ENCODE peak calls at places on chromosomes 12 and 14, in four cellular contexts. I is MM.1S, A is GM23248, B is PC-9. O is an unnamed sample.

GRCh38 chr12:41563044-41563443 is 374.9 kb downstream of the PDZRN4 start:
- DNase-seq in I (no peak), B (no peak), A (no peak), O (no peak)

GRCh38 chr14:77059276-77059934 is 30.9 kb upstream of the IRF2BPL start:
- DNase-seq in B (peak; percentile 90), I (no peak), A (peak; percentile 97), O (no peak)

GRCh38 chr14:105090493-105091334 is 25.5 kb upstream of the GPR132 start:
- DNase-seq in I (peak; percentile 56), B (peak; percentile 80), A (peak; percentile 80), O (peak; percentile 82)

GRCh38 chr14:69501362-69501964 is 16.9 kb downstream of the PLEKHD1 start:
- DNase-seq in A (no peak), B (no peak), I (no peak), O (no peak)

GRCh38 chr12:107079172-107080011 is 14.0 kb downstream of the CRY1 start:
- DNase-seq in I (peak; percentile 35), A (peak; percentile 57), B (peak; percentile 52), O (peak; percentile 14)

GRCh38 chr12:89450922-89451321 is 73.7 kb downstream of the GALNT4 start:
- DNase-seq in I (no peak), A (peak; percentile 51), B (no peak), O (no peak)

GRCh38 chr14:71372411-71372838 is 465.2 kb downstream of the PCNX1 start:
- DNase-seq in I (no peak), B (peak; percentile 98), A (peak; percentile 71), O (no peak)

GRCh38 chr12:46830731-46831334 is 5.0 kb upstream of the SLC38A4 start:
- DNase-seq in I (no peak), A (peak; percentile 44), B (no peak), O (no peak)

GRCh38 chr14:60257862-60258261 is 8.8 kb downstream of the PPM1A start:
- DNase-seq in A (no peak), I (no peak), B (no peak), O (no peak)

GRCh38 chr12:6540181-6540877 is 6.0 kb downstream of the GAPDH start:
- DNase-seq in I (no peak), A (peak; percentile 99), B (peak; percentile 87), O (peak; percentile 83)

GRCh38 chr12:131380961-131381705 is 329.8 kb upstream of the SFSWAP start:
- DNase-seq in B (no peak), A (no peak), I (no peak), O (no peak)

GRCh38 chr12:80946591-80946990 is 8.9 kb upstream of the LIN7A start:
- DNase-seq in A (peak; percentile 40), B (no peak), I (no peak), O (no peak)

GRCh38 chr12:480831-481230 is 21.1 kb downstream of the B4GALNT3 start:
- DNase-seq in B (no peak), A (peak; percentile 48), I (no peak), O (no peak)

GRCh38 chr12:112898380-112898779 is 8.4 kb upstream of the OAS1 start:
- DNase-seq in B (no peak), I (no peak), A (no peak), O (no peak)

GRCh38 chr12:69459477-69459876 is 10.7 kb upstream of the FRS2 start:
- DNase-seq in A (no peak), I (no peak), B (no peak), O (no peak)

GRCh38 chr12:27434673-27435565 is 11.6 kb upstream of the SMCO2 start:
- DNase-seq in I (no peak), B (no peak), A (peak; percentile 50), O (peak; percentile 34)

GRCh38 chr12:40146800-40147797 is 41.2 kb upstream of the SLC2A13 start:
- DNase-seq in B (no peak), I (no peak), A (no peak), O (no peak)

GRCh38 chr14:22560638-22561365 is 28.2 kb downstream of the DAD1 start:
- DNase-seq in A (no peak), I (no peak), B (peak; percentile 71), O (no peak)

GRCh38 chr12:62907067-62907466 is 27.9 kb downstream of the PPM1H start:
- DNase-seq in A (no peak), I (no peak), B (no peak), O (no peak)
- H3K9me2 ChIP-seq in A (no peaks in the 10 kb centered on the region), I (no peaks in the 10 kb centered on the region), B (no peaks in the 10 kb centered on the region), O (no peaks in the 10 kb centered on the region)

GRCh38 chr14:98462908-98463307 is 809.1 kb downstream of the BCL11B start:
- DNase-seq in B (no peak), I (no peak), A (no peak), O (no peak)

GRCh38 chr14:98458702-98459101 is 813.3 kb downstream of the BCL11B start:
- DNase-seq in I (no peak), A (no peak), B (no peak), O (no peak)
- H3K9me2 ChIP-seq in I (no peaks in the 10 kb centered on the region), A (no peaks in the 10 kb centered on the region), B (no peaks in the 10 kb centered on the region), O (no peaks in the 10 kb centered on the region)

DNA sequence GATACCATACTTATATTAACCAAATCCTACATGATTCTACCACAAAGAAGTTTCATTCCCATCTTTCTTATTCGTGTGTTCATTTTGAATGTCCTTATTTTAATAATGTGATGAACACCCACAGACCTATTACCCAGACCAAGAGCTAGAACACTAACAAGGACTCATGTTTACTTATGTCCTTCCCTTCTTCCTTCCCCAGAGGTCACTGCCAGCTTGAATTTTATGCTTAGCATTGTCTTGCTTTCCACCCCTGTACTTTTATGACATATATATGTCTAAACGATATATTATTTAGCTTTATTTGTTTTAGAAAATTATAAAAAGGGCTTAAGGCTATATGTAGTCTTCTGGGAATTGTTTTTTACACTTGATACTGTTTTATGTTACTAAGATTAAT is 238.6 kb downstream of the LRIG3 start:
- DNase-seq in A (no peak), I (no peak), B (no peak), O (no peak)
- H3K9me2 ChIP-seq in A (no peaks in the 10 kb centered on the region), I (no peaks in the 10 kb centered on the region), B (no peaks in the 10 kb centered on the region), O (no peaks in the 10 kb centered on the region)

GRCh38 chr12:122123051-122123760 is 44.6 kb downstream of the MLXIP start:
- DNase-seq in B (peak; percentile 53), A (peak; percentile 76), I (peak; percentile 26), O (peak; percentile 78)

GRCh38 chr12:122124370-122124769 is 45.8 kb downstream of the MLXIP start:
- DNase-seq in B (no peak), A (no peak), I (no peak), O (no peak)

GRCh38 chr12:122121341-122122192 is 43.0 kb downstream of the MLXIP start:
- DNase-seq in B (no peak), A (no peak), I (no peak), O (no peak)

GRCh38 chr12:122125452-122126341 is 47.1 kb downstream of the MLXIP start:
- DNase-seq in B (no peak), A (no peak), I (no peak), O (no peak)

GRCh38 chr12:122123761-122124145 is 45.2 kb downstream of the MLXIP start:
- DNase-seq in A (no peak), B (no peak), I (no peak), O (no peak)
- H3K9me2 ChIP-seq in A (no peaks in the 10 kb centered on the region), B (no peaks in the 10 kb centered on the region), I (no peaks in the 10 kb centered on the region), O (no peaks in the 10 kb centered on the region)

GRCh38 chr14:72613196-72613974 is 280.5 kb downstream of the DPF3 start:
- DNase-seq in I (no peak), B (no peak), A (peak; percentile 22), O (no peak)
- H3K9me2 ChIP-seq in I (no peaks in the 10 kb centered on the region), B (no peaks in the 10 kb centered on the region), A (no peaks in the 10 kb centered on the region), O (no peaks in the 10 kb centered on the region)

GRCh38 chr12:129558036-129558435 is 345.8 kb downstream of the TMEM132D start:
- DNase-seq in I (no peak), B (no peak), A (no peak), O (no peak)

GRCh38 chr12:129563266-129563665 is 340.6 kb downstream of the TMEM132D start:
- DNase-seq in B (no peak), I (no peak), A (no peak), O (no peak)

GRCh38 chr12:129564768-129565167 is 339.1 kb downstream of the TMEM132D start:
- DNase-seq in I (peak; percentile 49), B (no peak), A (no peak), O (no peak)

DNA sequence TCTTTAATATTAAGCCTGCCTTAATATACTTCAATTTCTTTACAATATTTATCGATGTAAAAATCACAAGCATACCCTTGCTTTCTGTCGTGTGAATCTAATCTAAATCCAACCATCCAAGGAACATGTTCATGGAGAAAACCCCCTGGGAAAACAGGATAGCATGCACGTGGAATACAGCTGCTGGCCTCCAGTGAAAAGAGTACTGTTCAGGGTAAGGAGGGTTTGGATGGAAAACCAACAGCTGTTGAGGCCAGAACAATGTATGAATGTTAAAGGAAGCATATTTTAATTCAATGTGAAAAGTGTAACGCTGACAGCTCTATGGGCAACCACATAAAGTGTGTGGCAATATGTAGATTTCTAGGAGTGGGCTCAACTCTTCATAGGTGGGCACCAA is 344.1 kb downstream of the TMEM132D start:
- DNase-seq in B (no peak), A (no peak), I (no peak), O (no peak)
- H3K9me2 ChIP-seq in B (no peaks in the 10 kb centered on the region), A (no peaks in the 10 kb centered on the region), I (no peaks in the 10 kb centered on the region), O (no peaks in the 10 kb centered on the region)

GRCh38 chr12:118166946-118167345 is 31.0 kb downstream of the PEBP1 start:
- DNase-seq in A (no peak), I (peak; percentile 74), B (no peak), O (peak; percentile 6)
- H3K9me2 ChIP-seq in A (no peaks in the 10 kb centered on the region), I (no peaks in the 10 kb centered on the region), B (no peaks in the 10 kb centered on the region), O (peaks cover 3% of the 10 kb centered on the region)

O was measured in OCI-LY7.